ENCODE peak calls at places on chromosomes 5 and 9, in six cellular contexts. T is GM12891, N is H1, H is K562, R is HepG2, C is GM12878. Q is an unnamed sample.

GRCh38 chr5:76801159-76801802 is 17.5 kb upstream of the F2RL1 start:
- DNase-seq in T (no peak), N (no peak), H (no peak), R (no peak), C (no peak), Q (no peak)

GRCh38 chr5:76542887-76543690 is 80.1 kb downstream of the F2RL2 start:
- DNase-seq in T (no peak), N (no peak), H (no peak), R (no peak), C (no peak), Q (no peak)

GRCh38 chr5:95730730-95731570 is at the start of gene RHOBTB3:
- DNase-seq in T (peak), N (no peak), H (peak), R (peak), C (no peak), Q (peak)

GRCh38 chr5:83354958-83355357 is 116.6 kb upstream of the VCAN start:
- DNase-seq in T (no peak), N (peak), H (no peak), R (no peak), C (no peak), Q (no peak)

GRCh38 chr9:117180896-117181456 is 233.9 kb downstream of the ASTN2 start:
- DNase-seq in T (no peak), N (no peak), H (no peak), R (no peak), C (no peak), Q (no peak)

GRCh38 chr9:133880851-133881634 is 111.1 kb downstream of the VAV2 start:
- DNase-seq in T (no peak), N (no peak), H (no peak), R (no peak), C (no peak), Q (no peak)

GRCh38 chr5:40679998-40680681 is 425 bp downstream of the PTGER4 start:
- DNase-seq in T (no peak), N (no peak), H (no peak), R (no peak), C (no peak), Q (no peak)

GRCh38 chr9:138053321-138053868 is 175.8 kb downstream of the CACNA1B start:
- DNase-seq in T (no peak), N (no peak), H (peak), R (no peak), C (no peak), Q (no peak)

GRCh38 chr9:126666155-126666803 is 52.6 kb downstream of the LMX1B start:
- DNase-seq in T (no peak), N (no peak), H (peak), R (no peak), C (peak), Q (no peak)
- TF ChIP-seq TAF1 in T (no peak), N (no peak), H (no peak), R (no peak), C (no peak), Q (no peak)

GRCh38 chr9:114389612-114390368 is 2.0 kb upstream of the AKNA start:
- DNase-seq in T (no peak), N (no peak), H (no peak), R (no peak), C (no peak), Q (no peak)
- TF ChIP-seq POLR2AphosphoS5 in T (no peak), N (no peak), H (no peak), R (no peak), C (no peak), Q (no peak)

GRCh38 chr9:122912671-122912963 is 506 bp downstream of the ZBTB6 start:
- DNase-seq in T (no peak), N (no peak), H (no peak), R (no peak), C (no peak), Q (no peak)

GRCh38 chr9:122912964-122913673 is at the start of gene ZBTB6:
- DNase-seq in T (peak), N (no peak), H (peak), R (peak), C (peak), Q (peak)
- TF ChIP-seq POLR2A in T (peak), N (peak), H (peak), R (peak), C (peak), Q (peak)

GRCh38 chr5:37323607-37324006 is 47.3 kb downstream of the NUP155 start:
- DNase-seq in T (no peak), N (no peak), H (no peak), R (no peak), C (no peak), Q (no peak)

GRCh38 chr5:37326536-37326935 is 44.4 kb downstream of the NUP155 start:
- DNase-seq in T (no peak), N (no peak), H (no peak), R (no peak), C (no peak), Q (no peak)
- TF ChIP-seq TAF1 in T (no peak), N (no peak), H (no peak), R (no peak), C (no peak), Q (no peak)

DNA sequence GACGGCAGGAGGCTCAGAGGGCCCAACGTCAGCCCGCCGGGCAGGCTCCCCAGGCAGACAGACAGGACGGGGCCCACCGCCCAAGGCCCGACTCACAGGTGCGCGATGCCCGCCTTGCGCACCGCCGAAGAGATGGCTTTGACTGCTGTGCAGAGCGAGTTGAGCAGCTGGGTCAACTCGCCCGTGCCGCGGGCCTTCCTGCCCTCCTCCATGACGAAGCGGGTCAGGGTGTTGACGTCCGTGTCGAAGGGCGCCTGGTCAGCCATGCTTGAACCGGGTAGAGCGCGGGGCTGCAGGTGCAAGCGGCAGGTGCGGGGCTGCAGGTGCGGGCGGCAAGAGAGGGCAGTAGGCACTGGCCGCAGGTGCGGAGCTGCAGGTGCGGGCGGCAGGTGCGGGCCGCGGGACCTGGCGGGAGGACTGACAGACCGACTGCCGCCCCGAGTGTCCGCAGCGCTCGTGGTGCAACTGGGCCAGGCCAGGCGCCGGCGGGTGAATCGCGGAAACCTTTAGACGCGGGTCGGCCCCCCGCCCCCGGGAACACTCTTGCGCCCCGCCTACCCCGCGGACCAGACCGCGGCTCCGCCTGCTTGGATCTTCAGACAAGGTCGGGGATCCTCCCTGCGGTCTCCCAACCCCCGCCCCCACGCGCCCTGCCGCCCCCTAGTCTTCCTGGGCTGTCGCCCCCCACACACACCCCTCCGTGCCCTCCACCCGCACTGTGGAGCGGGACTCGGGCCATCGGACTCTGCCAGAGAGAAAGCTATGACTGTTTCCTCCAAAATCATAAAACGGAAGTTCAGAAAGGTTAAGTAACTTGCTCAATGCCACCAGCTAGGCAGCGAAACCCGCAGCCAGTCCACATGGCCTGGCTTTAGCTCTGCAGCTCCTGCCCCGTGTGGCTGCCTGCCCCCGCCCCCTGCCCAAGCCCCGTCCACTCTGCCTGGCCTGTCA is at the start of gene FBP1:
- DNase-seq in T (peak), N (no peak), H (peak), R (no peak), C (no peak), Q (peak)
- TF ChIP-seq POLR2AphosphoS5 in T (no peak), N (no peak), H (no peak), R (no peak), C (no peak), Q (no peak)

GRCh38 chr9:100352727-100353505 is at the start of gene TEX10:
- DNase-seq in T (peak), N (peak), H (peak), R (peak), C (peak), Q (peak)
- TF ChIP-seq POLR2A in T (peak), N (peak), H (peak), R (peak), C (peak), Q (peak)

GRCh38 chr5:143134269-143134668 is 269.2 kb downstream of the NR3C1 start:
- DNase-seq in T (no peak), N (no peak), H (no peak), R (no peak), C (no peak), Q (no peak)
- TF ChIP-seq TAF1 in T (no peak), N (no peak), H (no peak), R (no peak), C (no peak), Q (no peak)

DNA sequence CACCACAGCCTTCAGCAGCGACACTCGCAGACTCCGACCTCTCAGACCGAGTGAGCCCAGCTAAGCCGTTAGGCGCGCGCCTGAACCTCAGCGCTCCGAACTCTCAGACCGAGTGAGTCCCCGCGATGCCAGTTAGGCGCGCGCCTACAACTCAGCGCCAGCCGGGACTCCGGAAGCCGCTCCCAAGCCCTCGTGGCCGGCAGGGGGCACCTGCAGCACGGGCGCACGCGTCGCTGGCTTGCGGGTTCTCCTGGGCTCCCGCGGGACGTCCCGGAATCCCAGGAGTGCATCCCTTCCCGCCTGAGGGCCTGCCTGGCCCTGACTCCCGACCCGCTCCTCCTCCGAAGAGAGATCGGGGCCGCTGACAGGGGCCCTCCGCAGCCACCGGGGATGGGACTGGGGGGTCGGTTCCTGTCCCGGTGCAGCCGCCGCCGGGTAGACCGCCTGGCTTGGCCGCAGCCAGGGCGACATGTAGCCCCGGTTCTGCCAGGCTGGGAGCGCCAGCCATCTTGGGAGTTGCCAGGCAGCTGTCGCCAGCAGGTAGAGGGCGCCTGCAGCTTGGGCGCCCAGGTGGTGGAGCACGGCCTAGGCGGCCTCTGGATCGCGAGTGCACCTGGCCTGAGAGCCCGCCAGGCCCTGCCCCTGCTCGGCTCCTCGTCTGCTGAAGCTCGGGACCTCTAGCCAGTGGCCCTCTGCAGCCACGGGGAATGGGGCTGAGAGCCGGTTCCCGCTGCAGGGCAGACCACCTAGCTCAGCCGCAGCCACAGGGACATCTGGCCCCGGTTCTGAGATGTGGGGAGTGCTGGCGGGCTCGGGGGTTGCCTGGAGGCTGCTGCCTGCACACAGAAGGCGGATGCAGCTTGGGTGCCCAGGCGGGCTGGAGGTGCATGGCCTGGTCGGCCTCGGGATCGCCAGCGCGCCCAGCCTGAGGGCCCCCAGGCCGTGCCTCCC is at the start of gene ANKRD18A:
- DNase-seq in T (peak), N (peak), H (no peak), R (peak), C (no peak), Q (no peak)
- TF ChIP-seq POLR2AphosphoS5 in T (no peak), N (peak), H (no peak), R (peak), C (no peak), Q (no peak)

GRCh38 chr5:66864240-66864884 is 268.2 kb downstream of the MAST4 start:
- DNase-seq in T (no peak), N (no peak), H (no peak), R (peak), C (no peak), Q (no peak)

GRCh38 chr5:66871651-66872050 is 275.5 kb downstream of the MAST4 start:
- DNase-seq in T (no peak), N (no peak), H (no peak), R (no peak), C (no peak), Q (no peak)

GRCh38 chr5:66869347-66869746 is 273.2 kb downstream of the MAST4 start:
- DNase-seq in T (no peak), N (no peak), H (no peak), R (no peak), C (no peak), Q (no peak)

GRCh38 chr5:66863343-66864170 is 267.4 kb downstream of the MAST4 start:
- DNase-seq in T (no peak), N (no peak), H (no peak), R (no peak), C (no peak), Q (no peak)

GRCh38 chr5:66867622-66868322 is 271.6 kb downstream of the MAST4 start:
- DNase-seq in T (no peak), N (no peak), H (no peak), R (no peak), C (no peak), Q (no peak)
- TF ChIP-seq POLR2A in T (no peak), N (no peak), H (no peak), R (no peak), C (no peak), Q (no peak)

Q was measured in GM12892.